ENCODE peak calls at places on chromosome 1, in four cellular contexts. T is neuronal stem cell, A is IMR-90, U is H1. P is an unnamed sample.

GRCh38 chr1:168664069-168664834 is 64.8 kb downstream of the DPT start:
- DNase-seq in T (no peak), A (no peak), U (no peak), P (no peak)

GRCh38 chr1:230167419-230167852 is 100.4 kb downstream of the GALNT2 start:
- DNase-seq in T (no peak), A (peak), U (peak), P (peak)

GRCh38 chr1:118504231-118504644 is 319.2 kb upstream of the SPAG17 start:
- DNase-seq in T (no peak), A (no peak), U (no peak), P (no peak)

GRCh38 chr1:228784191-228784590 is 48.9 kb downstream of the RHOU start:
- DNase-seq in T (no peak), A (no peak), U (no peak), P (no peak)

GRCh38 chr1:1073743-1074587 is at the start of gene RNF223:
- DNase-seq in T (no peak), A (no peak), U (no peak), P (no peak)

GRCh38 chr1:182389619-182390047 is 2.0 kb downstream of the GLUL start:
- DNase-seq in T (no peak), A (no peak), U (no peak), P (peak)

GRCh38 chr1:53738205-53739108 is 507 bp downstream of the GLIS1 start:
- DNase-seq in T (no peak), A (no peak), U (peak), P (no peak)

GRCh38 chr1:208631057-208631456 is 386.9 kb upstream of the PLXNA2 start:
- DNase-seq in T (no peak), A (no peak), U (no peak), P (no peak)

GRCh38 chr1:21931171-21932093 is 5.7 kb downstream of the HSPG2 start:
- DNase-seq in T (no peak), A (peak), U (no peak), P (peak)

GRCh38 chr1:162605225-162605927 is 26.9 kb upstream of the DDR2 start:
- DNase-seq in T (no peak), A (peak), U (no peak), P (peak)

GRCh38 chr1:5253036-5253435 is 598.6 kb downstream of the AJAP1 start:
- DNase-seq in T (no peak), A (no peak), U (no peak), P (no peak)

GRCh38 chr1:41382531-41383090 is 21.4 kb downstream of the FOXO6 start:
- DNase-seq in T (no peak), A (no peak), U (no peak), P (peak)

GRCh38 chr1:20359451-20360330 is 69.0 kb downstream of the VWA5B1 start:
- DNase-seq in T (no peak), A (no peak), U (no peak), P (no peak)

GRCh38 chr1:65422241-65423203 is 2.1 kb downstream of the LEPR start:
- DNase-seq in T (no peak), A (peak), U (no peak), P (peak)

GRCh38 chr1:56570924-56571372 is 8.4 kb downstream of the PLPP3 start:
- DNase-seq in T (no peak), A (no peak), U (no peak), P (no peak)

GRCh38 chr1:193325042-193325441 is 138.6 kb upstream of the B3GALT2 start:
- DNase-seq in T (no peak), A (no peak), U (no peak), P (no peak)

GRCh38 chr1:219659005-219659632 is 46.2 kb upstream of the ZC3H11B start:
- DNase-seq in T (no peak), A (no peak), U (no peak), P (no peak)

GRCh38 chr1:94919241-94920030 is 7.5 kb downstream of the CNN3 start:
- DNase-seq in T (no peak), A (no peak), U (no peak), P (no peak)

GRCh38 chr1:43527111-43527878 is 3.4 kb upstream of the PTPRF start:
- DNase-seq in T (no peak), A (no peak), U (no peak), P (no peak)

GRCh38 chr1:201982082-201982922 is at the start of gene RNPEP:
- DNase-seq in T (peak), A (peak), U (peak), P (peak)

GRCh38 chr1:248816042-248816851 is 9.5 kb downstream of the SH3BP5L start:
- DNase-seq in T (no peak), A (no peak), U (no peak), P (no peak)

GRCh38 chr1:186617860-186618780 is 62.1 kb downstream of the PTGS2 start:
- DNase-seq in T (no peak), A (no peak), U (no peak), P (no peak)
- H3K23ac ChIP-seq in T (no peak), A (no peak), U (no peak), P (no peak)

GRCh38 chr1:153577138-153577537 is 11.5 kb upstream of the S100A2 start:
- DNase-seq in T (no peak), A (no peak), U (no peak), P (no peak)

GRCh38 chr1:153578490-153578889 is 12.8 kb upstream of the S100A2 start:
- DNase-seq in T (no peak), A (peak), U (no peak), P (peak)

GRCh38 chr1:153573351-153573750 is 7.7 kb upstream of the S100A2 start:
- DNase-seq in T (no peak), A (peak), U (no peak), P (peak)

GRCh38 chr1:153578936-153579335 is 13.3 kb upstream of the S100A2 start:
- DNase-seq in T (no peak), A (no peak), U (no peak), P (no peak)

DNA sequence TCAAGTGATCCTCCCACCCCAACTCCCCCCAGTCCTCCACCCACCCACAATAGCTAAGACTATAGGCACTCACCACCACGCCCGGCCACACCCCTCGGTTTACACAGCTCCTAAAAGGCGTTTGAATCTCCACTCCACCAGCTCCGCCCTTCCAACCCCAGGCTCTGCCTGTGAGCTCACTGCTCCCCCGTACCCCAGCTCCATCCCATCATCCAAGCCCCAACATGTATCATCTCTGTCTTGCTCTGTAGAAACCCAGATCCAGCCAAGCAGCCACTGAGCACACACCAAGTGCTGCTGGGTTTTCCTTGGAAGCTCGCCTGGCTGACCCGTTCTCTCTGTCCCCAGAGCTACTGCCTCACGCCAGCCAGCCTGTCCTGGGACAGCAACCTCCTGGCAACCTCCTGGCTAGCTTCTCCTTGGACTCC is 12.0 kb upstream of the S100A2 start:
- DNase-seq in T (no peak), A (no peak), U (no peak), P (no peak)
- H3K4ac ChIP-seq in T (no peak), A (peak), U (no peak), P (peak)

DNA sequence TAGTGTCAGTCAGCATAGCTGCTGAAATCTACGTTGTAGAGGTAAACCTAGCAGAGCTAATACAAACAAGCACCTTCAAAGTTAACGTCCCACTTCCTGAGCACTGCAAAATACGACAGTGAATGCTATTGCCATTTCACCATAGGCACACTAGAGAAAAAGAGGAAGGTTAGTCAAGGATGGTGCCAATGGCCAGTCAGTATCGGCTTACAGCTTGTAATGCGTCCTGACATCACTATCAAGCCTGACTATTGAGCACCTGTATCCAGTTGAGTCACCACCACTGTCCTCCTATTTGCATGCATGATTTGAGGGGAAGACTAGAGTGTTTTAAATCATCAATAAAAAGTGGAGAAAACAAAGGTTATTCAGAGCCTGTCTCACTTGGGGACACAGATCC is 34.4 kb downstream of the NUCKS1 start:
- DNase-seq in T (no peak), A (peak), U (no peak), P (no peak)
- H3K9ac ChIP-seq in T (no peak), A (no peak), U (peak), P (no peak)

GRCh38 chr1:90836345-90836679 is 119.2 kb upstream of the BARHL2 start:
- DNase-seq in T (no peak), A (no peak), U (no peak), P (no peak)

GRCh38 chr1:90834354-90835171 is 117.5 kb upstream of the BARHL2 start:
- DNase-seq in T (no peak), A (no peak), U (no peak), P (peak)

GRCh38 chr1:90837420-90837819 is 120.3 kb upstream of the BARHL2 start:
- DNase-seq in T (no peak), A (no peak), U (no peak), P (no peak)

GRCh38 chr1:90835172-90835660 is 118.1 kb upstream of the BARHL2 start:
- DNase-seq in T (no peak), A (no peak), U (peak), P (peak)

GRCh38 chr1:90835661-90836344 is 118.7 kb upstream of the BARHL2 start:
- DNase-seq in T (no peak), A (no peak), U (peak), P (no peak)
- H3K23ac ChIP-seq in T (no peak), A (no peak), U (no peak), P (peak)

P was measured in mesenchymal stem cell.